ENCODE peak calls at places on chromosomes 11 and 22, in seven cellular contexts. One of them, this sample, is unnamed.

GRCh38 chr11:3880724-3881123 is 25.3 kb downstream of the STIM1 start:
- DNase-seq in G401: no peak
- DNase-seq in CD8-positive, alpha-beta T cell: no peak
- DNase-seq in activated CD4-positive, alpha-beta T cell treated with anti-CD3 and anti-CD28 coated beads, Interleukin-2, amount 50 U/mL, for 1 hour: no peak
- DNase-seq in substantia nigra: no peak
- DNase-seq in germinal center: peak
- DNase-seq in kidney tubule cell: peak
- DNase-seq in this sample: peak

GRCh38 chr11:46238967-46239800 is 38.3 kb upstream of the CREB3L1 start:
- DNase-seq in G401: peak
- DNase-seq in CD8-positive, alpha-beta T cell: peak
- DNase-seq in activated CD4-positive, alpha-beta T cell treated with anti-CD3 and anti-CD28 coated beads, Interleukin-2, amount 50 U/mL, for 1 hour: peak
- DNase-seq in substantia nigra: peak
- DNase-seq in germinal center: peak
- DNase-seq in kidney tubule cell: peak
- DNase-seq in this sample: peak

GRCh38 chr11:118572075-118572913 is at the start of gene ARCN1:
- DNase-seq in G401: peak
- DNase-seq in CD8-positive, alpha-beta T cell: peak
- DNase-seq in activated CD4-positive, alpha-beta T cell treated with anti-CD3 and anti-CD28 coated beads, Interleukin-2, amount 50 U/mL, for 1 hour: peak
- DNase-seq in substantia nigra: peak
- DNase-seq in germinal center: peak
- DNase-seq in kidney tubule cell: peak
- DNase-seq in this sample: peak

GRCh38 chr11:113260541-113260940 is 53.8 kb upstream of the TTC12 start:
- DNase-seq in G401: no peak
- DNase-seq in CD8-positive, alpha-beta T cell: no peak
- DNase-seq in activated CD4-positive, alpha-beta T cell treated with anti-CD3 and anti-CD28 coated beads, Interleukin-2, amount 50 U/mL, for 1 hour: no peak
- DNase-seq in substantia nigra: no peak
- DNase-seq in germinal center: no peak
- DNase-seq in kidney tubule cell: no peak
- DNase-seq in this sample: no peak

GRCh38 chr11:30564994-30565393 is 21.2 kb downstream of the MPPED2 start:
- DNase-seq in G401: no peak
- DNase-seq in CD8-positive, alpha-beta T cell: no peak
- DNase-seq in activated CD4-positive, alpha-beta T cell treated with anti-CD3 and anti-CD28 coated beads, Interleukin-2, amount 50 U/mL, for 1 hour: no peak
- DNase-seq in substantia nigra: no peak
- DNase-seq in germinal center: no peak
- DNase-seq in kidney tubule cell: no peak
- DNase-seq in this sample: no peak

GRCh38 chr11:113162590-113162961 is 151.8 kb upstream of the TTC12 start:
- DNase-seq in G401: peak
- DNase-seq in CD8-positive, alpha-beta T cell: no peak
- DNase-seq in activated CD4-positive, alpha-beta T cell treated with anti-CD3 and anti-CD28 coated beads, Interleukin-2, amount 50 U/mL, for 1 hour: no peak
- DNase-seq in substantia nigra: no peak
- DNase-seq in germinal center: no peak
- DNase-seq in kidney tubule cell: no peak
- DNase-seq in this sample: no peak

GRCh38 chr11:108562746-108563581 is 30.6 kb downstream of the EXPH5 start:
- DNase-seq in G401: peak
- DNase-seq in CD8-positive, alpha-beta T cell: no peak
- DNase-seq in activated CD4-positive, alpha-beta T cell treated with anti-CD3 and anti-CD28 coated beads, Interleukin-2, amount 50 U/mL, for 1 hour: no peak
- DNase-seq in substantia nigra: no peak
- DNase-seq in germinal center: no peak
- DNase-seq in kidney tubule cell: peak
- DNase-seq in this sample: no peak

GRCh38 chr22:24805790-24806662 is at the start of gene SGSM1:
- DNase-seq in G401: peak
- DNase-seq in CD8-positive, alpha-beta T cell: peak
- DNase-seq in activated CD4-positive, alpha-beta T cell treated with anti-CD3 and anti-CD28 coated beads, Interleukin-2, amount 50 U/mL, for 1 hour: peak
- DNase-seq in substantia nigra: peak
- DNase-seq in germinal center: peak
- DNase-seq in kidney tubule cell: peak
- DNase-seq in this sample: no peak

GRCh38 chr11:76648061-76648460 is 22.5 kb downstream of the LRRC32 start:
- DNase-seq in G401: no peak
- DNase-seq in CD8-positive, alpha-beta T cell: no peak
- DNase-seq in activated CD4-positive, alpha-beta T cell treated with anti-CD3 and anti-CD28 coated beads, Interleukin-2, amount 50 U/mL, for 1 hour: no peak
- DNase-seq in substantia nigra: no peak
- DNase-seq in germinal center: no peak
- DNase-seq in kidney tubule cell: no peak
- DNase-seq in this sample: no peak

GRCh38 chr22:38754247-38755154 is 1.3 kb downstream of the SUN2 start:
- DNase-seq in G401: peak
- DNase-seq in CD8-positive, alpha-beta T cell: no peak
- DNase-seq in activated CD4-positive, alpha-beta T cell treated with anti-CD3 and anti-CD28 coated beads, Interleukin-2, amount 50 U/mL, for 1 hour: no peak
- DNase-seq in substantia nigra: no peak
- DNase-seq in germinal center: peak
- DNase-seq in kidney tubule cell: peak
- DNase-seq in this sample: peak